ENCODE peak calls at places on chromosomes 11 and 22, in nine cellular contexts. C is lower lobe of right lung, R is fibroblast of villous mesenchyme, Z is cardiac muscle cell, F is fibroblast of pulmonary artery, S is retinal pigment epithelial cell, I is bronchial epithelial cell, G is mammary epithelial cell, K is endodermal cell. Y is an unnamed sample.

GRCh38 chr22:39176673-39177455 is 24.4 kb upstream of the CBX7 start:
- DNase-seq in C (no peak), R (no peak), Z (no peak), F (no peak), S (no peak), I (no peak), G (no peak), K (peak; percentile 73), Y (no peak)

GRCh38 chr22:27879923-27880322 is 39.1 kb downstream of the PITPNB start:
- DNase-seq in C (no peak), R (no peak), Z (peak; percentile 68), F (peak; percentile 65), S (no peak), I (peak; percentile 37), G (peak; percentile 30), K (peak; percentile 69), Y (peak; percentile 34)

GRCh38 chr11:81394324-81394723 is 1339.3 kb downstream of the FAM181B start:
- DNase-seq in C (no peak), R (no peak), Z (no peak), F (no peak), S (no peak), I (no peak), G (no peak), K (no peak), Y (no peak)

GRCh38 chr11:17294033-17294432 is 17.5 kb downstream of the NUCB2 start:
- DNase-seq in C (no peak), R (no peak), Z (no peak), F (no peak), S (no peak), I (no peak), G (no peak), K (no peak), Y (no peak)

GRCh38 chr11:2483426-2483825 is 38.6 kb downstream of the KCNQ1 start:
- DNase-seq in C (no peak), R (no peak), Z (no peak), F (no peak), S (no peak), I (no peak), G (no peak), K (no peak), Y (no peak)

GRCh38 chr22:25623851-25624250 is 59.4 kb downstream of the GRK3 start:
- DNase-seq in C (no peak), R (no peak), Z (no peak), F (no peak), S (no peak), I (no peak), G (no peak), K (no peak), Y (no peak)

GRCh38 chr11:65781152-65781961 is 581 bp upstream of the AP5B1 start:
- DNase-seq in C (peak; percentile 70), R (no peak), Z (peak; percentile 14), F (no peak), S (no peak), I (no peak), G (no peak), K (peak; percentile 90), Y (no peak)

GRCh38 chr22:27220349-27220748 is 563.0 kb downstream of the MIAT start:
- DNase-seq in C (no peak), R (peak; percentile 94), Z (peak; percentile 85), F (peak; percentile 76), S (no peak), I (peak; percentile 76), G (peak; percentile 81), K (no peak), Y (peak; percentile 81)

GRCh38 chr11:84981296-84981695 is 645.8 kb downstream of the DLG2 start:
- DNase-seq in C (no peak), R (no peak), Z (no peak), F (no peak), S (no peak), I (no peak), G (no peak), K (no peak), Y (no peak)

GRCh38 chr22:21092797-21093554 is 47.2 kb downstream of the LRRC74B start:
- DNase-seq in C (no peak), R (no peak), Z (no peak), F (no peak), S (no peak), I (no peak), G (no peak), K (no peak), Y (no peak)

GRCh38 chr11:40417627-40418026 is 1041.8 kb downstream of the LRRC4C start:
- DNase-seq in C (no peak), R (peak; percentile 5), Z (no peak), F (peak; percentile 25), S (no peak), I (no peak), G (no peak), K (no peak), Y (no peak)

DNA sequence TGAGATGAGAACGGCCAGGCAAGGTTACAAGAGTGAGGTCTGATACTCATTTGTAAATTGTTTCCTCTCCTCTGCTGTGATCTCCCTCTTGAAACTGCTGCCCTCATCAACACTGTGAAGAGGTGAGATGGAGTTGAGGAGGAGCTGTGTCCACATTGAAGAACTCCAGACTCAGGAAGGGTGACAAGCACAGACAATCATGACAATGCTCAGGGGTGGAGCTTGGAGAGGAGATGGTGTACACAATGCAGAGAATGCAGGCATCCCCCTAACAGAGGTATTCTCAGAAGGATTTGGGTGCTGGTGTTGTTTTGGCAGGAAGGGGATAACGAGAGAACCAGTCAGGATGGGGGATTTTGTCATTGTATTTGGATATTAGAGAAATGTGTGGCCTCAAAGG is 21.5 kb upstream of the MMP7 start:
- DNase-seq in C (no peak), R (no peak), Z (no peak), F (no peak), S (no peak), I (peak; percentile 18), G (no peak), K (no peak), Y (no peak)
- TF ChIP-seq CTCF in C (no peak), R (no peak), Z (no peak), F (no peak), S (no peak), I (no peak), G (no peak), K (no peak), Y (no peak)

DNA sequence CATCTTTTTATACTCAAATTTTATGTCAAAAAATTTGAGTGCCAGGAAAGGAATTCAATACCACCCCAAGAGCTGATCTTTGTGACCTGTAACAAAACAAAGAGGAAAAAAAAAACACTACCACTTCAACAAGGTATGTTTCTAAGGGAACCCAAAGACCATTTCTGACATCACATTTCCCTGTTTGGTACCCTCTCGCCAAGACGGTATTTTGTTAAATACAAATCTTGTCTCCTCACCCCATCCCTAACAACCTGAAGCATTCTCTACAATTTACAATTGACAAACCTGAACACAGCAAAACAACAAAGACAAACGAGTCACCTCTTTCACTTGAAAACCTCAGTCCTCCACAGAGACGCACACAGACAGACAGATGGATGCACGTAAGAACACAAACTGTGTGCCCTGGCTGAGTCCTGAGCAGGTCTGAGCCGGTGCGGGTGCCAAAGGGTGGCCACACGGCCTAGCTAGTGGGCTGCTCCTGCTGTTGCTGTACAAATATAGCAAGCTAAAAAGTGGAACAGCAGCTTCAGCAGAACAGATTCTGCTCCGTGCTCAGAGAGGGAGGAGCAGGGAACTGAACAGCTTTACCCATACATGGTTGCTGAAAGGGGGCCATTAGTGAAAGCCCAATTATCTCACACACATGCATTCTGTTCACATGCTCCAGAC is 28.6 kb downstream of the CELF1 start:
- DNase-seq in C (no peak), R (no peak), Z (no peak), F (no peak), S (no peak), I (peak; percentile 43), G (peak; percentile 44), K (no peak), Y (no peak)
- H3K4me3 ChIP-seq in C (no peak overlapping the region), R (peak overlapping the region; percentile 3), Z (peak overlapping the region; percentile 29), F (no peak overlapping the region), S (no peak overlapping the region), I (no peak overlapping the region), G (no peak overlapping the region), K (no peak overlapping the region), Y (peak overlapping the region; percentile 4)

GRCh38 chr11:64525711-64526110 is 65.3 kb upstream of the SLC22A12 start:
- DNase-seq in C (no peak), R (no peak), Z (no peak), F (no peak), S (no peak), I (no peak), G (no peak), K (no peak), Y (no peak)

GRCh38 chr11:64526356-64526755 is 64.7 kb upstream of the SLC22A12 start:
- DNase-seq in C (no peak), R (no peak), Z (no peak), F (no peak), S (no peak), I (no peak), G (no peak), K (no peak), Y (no peak)

GRCh38 chr11:64524534-64525042 is 66.4 kb upstream of the SLC22A12 start:
- DNase-seq in C (peak; percentile 10), R (no peak), Z (no peak), F (no peak), S (no peak), I (no peak), G (no peak), K (no peak), Y (no peak)

GRCh38 chr11:64529559-64530520 is 61.2 kb upstream of the SLC22A12 start:
- DNase-seq in C (peak; percentile 27), R (no peak), Z (no peak), F (no peak), S (no peak), I (no peak), G (no peak), K (no peak), Y (no peak)

DNA sequence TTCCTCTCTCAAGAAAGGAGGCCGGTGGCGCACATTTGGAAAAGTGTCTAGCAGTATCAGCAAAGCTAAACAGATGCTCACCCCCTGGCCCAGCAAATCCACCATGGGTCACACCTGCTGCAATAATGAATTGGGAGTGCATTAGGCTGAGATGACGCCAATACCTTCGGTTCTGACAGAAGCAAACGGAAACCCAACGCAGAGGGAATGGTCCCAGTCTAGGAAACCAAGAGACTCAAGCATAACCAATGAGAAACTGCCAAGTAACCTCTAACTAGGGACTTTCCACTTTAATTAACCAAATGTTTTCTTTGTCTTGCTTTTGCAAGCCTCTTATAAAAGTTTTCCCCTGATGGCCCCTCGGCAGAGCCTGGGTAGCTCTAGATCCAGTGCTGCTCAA is 64.2 kb upstream of the SLC22A12 start:
- DNase-seq in C (peak; percentile 15), R (no peak), Z (no peak), F (no peak), S (no peak), I (no peak), G (no peak), K (no peak), Y (no peak)
- TF ChIP-seq CTCF in C (no peak), R (no peak), Z (no peak), F (no peak), S (no peak), I (no peak), G (no peak), K (no peak), Y (no peak)

GRCh38 chr11:121800240-121800639 is 315.8 kb downstream of the BLID start:
- DNase-seq in C (no peak), R (no peak), Z (no peak), F (no peak), S (no peak), I (no peak), G (no peak), K (no peak), Y (no peak)
- H3K4me3 ChIP-seq in C (no peak overlapping the region), R (no peak overlapping the region), Z (no peak overlapping the region), F (no peak overlapping the region), S (no peak overlapping the region), I (no peak overlapping the region), G (no peak overlapping the region), K (peak overlapping the region; percentile 1), Y (no peak overlapping the region)